ENCODE peak calls at places on chromosomes 7 and 10, in eight cellular contexts. P is T-helper 2 cell; S is T-helper 1 cell; N is COR-L47; T is lung; O is germinal center; Q is central memory CD4-positive, alpha-beta T cell; M is activated gamma-delta T cell. K is an unnamed sample.

GRCh38 chr7:110179037-110179436 is 911.9 kb upstream of the LRRN3 start:
- DNase-seq in P (no peak), S (no peak), N (no peak), T (no peak), O (no peak), Q (no peak), M (no peak), K (no peak)

GRCh38 chr10:5779753-5780152 is 33.5 kb downstream of the GDI2 start:
- DNase-seq in P (no peak), S (no peak), N (no peak), T (no peak), O (no peak), Q (no peak), M (no peak), K (no peak)

GRCh38 chr10:23099079-23099478 is 3.7 kb downstream of the MSRB2 start:
- DNase-seq in P (no peak), S (no peak), N (no peak), T (no peak), O (no peak), Q (no peak), M (no peak), K (no peak)

GRCh38 chr7:27866256-27866655 is 126.3 kb downstream of the TAX1BP1 start:
- DNase-seq in P (no peak), S (no peak), N (no peak), T (no peak), O (no peak), Q (no peak), M (no peak), K (no peak)

GRCh38 chr10:132135398-132135872 is 51.3 kb upstream of the DPYSL4 start:
- DNase-seq in P (no peak), S (no peak), N (no peak), T (no peak), O (no peak), Q (no peak), M (no peak), K (no peak)

GRCh38 chr7:158302274-158303070 is 285.2 kb downstream of the PTPRN2 start:
- DNase-seq in P (no peak), S (no peak), N (no peak), T (no peak), O (no peak), Q (no peak), M (no peak), K (no peak)

GRCh38 chr7:26143298-26144044 is 8.5 kb upstream of the NFE2L3 start:
- DNase-seq in P (no peak), S (no peak), N (no peak), T (no peak), O (no peak), Q (no peak), M (no peak), K (no peak)

GRCh38 chr7:137874390-137874789 is 27.6 kb upstream of the DGKI start:
- DNase-seq in P (no peak), S (no peak), N (no peak), T (no peak), O (no peak), Q (no peak), M (no peak), K (no peak)

GRCh38 chr10:49171326-49172140 is 16.7 kb downstream of the TMEM273 start:
- DNase-seq in P (no peak), S (no peak), N (no peak), T (peak), O (no peak), Q (no peak), M (no peak), K (no peak)

GRCh38 chr7:86407291-86407690 is 236.4 kb upstream of the GRM3 start:
- DNase-seq in P (no peak), S (no peak), N (no peak), T (no peak), O (no peak), Q (no peak), M (no peak), K (no peak)

GRCh38 chr10:12484945-12485805 is 135.8 kb downstream of the CAMK1D start:
- DNase-seq in P (no peak), S (peak), N (no peak), T (no peak), O (peak), Q (peak), M (no peak), K (peak)

GRCh38 chr7:150367677-150368097 is 935 bp upstream of the REPIN1 start:
- DNase-seq in P (no peak), S (no peak), N (no peak), T (no peak), O (no peak), Q (no peak), M (no peak), K (peak)

GRCh38 chr10:20746856-20747255 is 150.3 kb downstream of the NEBL start:
- DNase-seq in P (no peak), S (no peak), N (no peak), T (no peak), O (no peak), Q (no peak), M (no peak), K (no peak)

GRCh38 chr10:117540640-117541404 is 1.7 kb upstream of the EMX2 start:
- DNase-seq in P (no peak), S (no peak), N (no peak), T (no peak), O (no peak), Q (no peak), M (no peak), K (no peak)

GRCh38 chr10:113329121-113329596 is 223.7 kb upstream of the HABP2 start:
- DNase-seq in P (no peak), S (no peak), N (no peak), T (no peak), O (no peak), Q (no peak), M (no peak), K (no peak)

GRCh38 chr7:93226310-93226709 is at the start of gene HEPACAM2:
- DNase-seq in P (no peak), S (no peak), N (peak), T (no peak), O (no peak), Q (no peak), M (no peak), K (no peak)

GRCh38 chr7:117385340-117386124 is 41.8 kb downstream of the ASZ1 start:
- DNase-seq in P (no peak), S (no peak), N (peak), T (no peak), O (no peak), Q (no peak), M (no peak), K (peak)

GRCh38 chr7:130673066-130673465 is 4.5 kb upstream of the COPG2 start:
- DNase-seq in P (no peak), S (no peak), N (no peak), T (no peak), O (no peak), Q (no peak), M (no peak), K (no peak)

GRCh38 chr7:44280993-44281721 is 44.2 kb downstream of the CAMK2B start:
- DNase-seq in P (peak), S (no peak), N (no peak), T (no peak), O (no peak), Q (no peak), M (no peak), K (no peak)

GRCh38 chr10:79390551-79391229 is 43.4 kb downstream of the PPIF start:
- DNase-seq in P (peak), S (no peak), N (no peak), T (no peak), O (peak), Q (no peak), M (no peak), K (no peak)

GRCh38 chr10:61761825-61762217 is 99.1 kb downstream of the CABCOCO1 start:
- DNase-seq in P (no peak), S (no peak), N (peak), T (no peak), O (no peak), Q (no peak), M (no peak), K (no peak)

GRCh38 chr10:3876563-3876962 is 91.6 kb upstream of the KLF6 start:
- DNase-seq in P (no peak), S (no peak), N (no peak), T (no peak), O (no peak), Q (no peak), M (no peak), K (no peak)

GRCh38 chr10:116753759-116754158 is 11.4 kb upstream of the HSPA12A start:
- DNase-seq in P (no peak), S (no peak), N (peak), T (no peak), O (no peak), Q (no peak), M (no peak), K (no peak)

GRCh38 chr10:2122431-2123124 is 385.3 kb upstream of the ADARB2 start:
- DNase-seq in P (no peak), S (no peak), N (no peak), T (no peak), O (no peak), Q (no peak), M (no peak), K (no peak)

GRCh38 chr10:121900443-121901174 is 27.2 kb downstream of the ATE1 start:
- DNase-seq in P (no peak), S (peak), N (peak), T (no peak), O (peak), Q (peak), M (no peak), K (peak)

GRCh38 chr7:116771640-116772039 is 90.7 kb upstream of the CAPZA2 start:
- DNase-seq in P (no peak), S (no peak), N (no peak), T (no peak), O (no peak), Q (no peak), M (no peak), K (no peak)

GRCh38 chr7:145106001-145106400 is 270.1 kb upstream of the TPK1 start:
- DNase-seq in P (no peak), S (no peak), N (peak), T (no peak), O (no peak), Q (no peak), M (no peak), K (no peak)

GRCh38 chr7:2255145-2256139 is 13.4 kb downstream of the NUDT1 start:
- DNase-seq in P (no peak), S (no peak), N (no peak), T (no peak), O (no peak), Q (no peak), M (no peak), K (no peak)

GRCh38 chr7:140200102-140200989 is 23.6 kb upstream of the KDM7A start:
- DNase-seq in P (no peak), S (no peak), N (no peak), T (no peak), O (no peak), Q (no peak), M (no peak), K (no peak)

GRCh38 chr7:40232242-40232929 is 97.6 kb downstream of the SUGCT start:
- DNase-seq in P (no peak), S (peak), N (no peak), T (no peak), O (no peak), Q (no peak), M (no peak), K (peak)

GRCh38 chr7:155518633-155519032 is 27.7 kb downstream of the CNPY1 start:
- DNase-seq in P (no peak), S (no peak), N (no peak), T (no peak), O (no peak), Q (no peak), M (no peak), K (no peak)

GRCh38 chr7:104328308-104328969 is at the start of gene LHFPL3:
- DNase-seq in P (no peak), S (no peak), N (peak), T (no peak), O (no peak), Q (no peak), M (peak), K (no peak)

GRCh38 chr10:58856508-58857240 is 319.8 kb upstream of the PHYHIPL start:
- DNase-seq in P (no peak), S (no peak), N (no peak), T (peak), O (no peak), Q (no peak), M (no peak), K (no peak)

GRCh38 chr7:120794100-120794729 is 63.7 kb downstream of the TSPAN12 start:
- DNase-seq in P (no peak), S (no peak), N (no peak), T (no peak), O (no peak), Q (no peak), M (no peak), K (no peak)

GRCh38 chr10:110170142-110170887 is 37.1 kb upstream of the MXI1 start:
- DNase-seq in P (no peak), S (no peak), N (no peak), T (peak), O (no peak), Q (no peak), M (no peak), K (no peak)

GRCh38 chr10:71766717-71767419 is 6.5 kb downstream of the VSIR start:
- DNase-seq in P (no peak), S (peak), N (no peak), T (peak), O (no peak), Q (no peak), M (no peak), K (no peak)

GRCh38 chr10:1153805-1154351 is 97.7 kb downstream of the WDR37 start:
- DNase-seq in P (no peak), S (no peak), N (no peak), T (no peak), O (no peak), Q (no peak), M (no peak), K (no peak)

GRCh38 chr10:31242902-31243301 is 76.1 kb upstream of the ZEB1 start:
- DNase-seq in P (no peak), S (peak), N (no peak), T (no peak), O (no peak), Q (no peak), M (no peak), K (peak)

GRCh38 chr7:116395125-116395791 is 104.3 kb upstream of the CAV2 start:
- DNase-seq in P (no peak), S (no peak), N (no peak), T (no peak), O (no peak), Q (no peak), M (no peak), K (no peak)

GRCh38 chr7:128458956-128459355 is 3.3 kb downstream of the HILPDA start:
- DNase-seq in P (no peak), S (no peak), N (no peak), T (no peak), O (no peak), Q (no peak), M (no peak), K (no peak)

K was measured in RPMI8226.